ENCODE peak calls at places on chromosomes 13 and 19, in ten cellular contexts. N is fibroblast of lung, F is glutamatergic neuron, L is left ventricle myocardium inferior, T is nephron progenitor cell, R is epithelial cell of esophagus, Y is gastrocnemius medialis, A is cardiac muscle cell, Z is GM20000, P is psoas muscle. J is an unnamed sample.
A peak's percentile ranks its signal among the peaks of the same experiment; 100 is the strongest.

GRCh38 chr19:35671818-35672217 is 5.5 kb downstream of the UPK1A start:
- DNase-seq in P (no peak), Z (no peak), A (no peak), Y (no peak), F (no peak), N (no peak), L (no peak), R (peak; percentile 14), T (no peak), J (no peak)

GRCh38 chr19:17418710-17419109 is 1.1 kb upstream of the MVB12A start:
- DNase-seq in A (no peak), Z (no peak), F (no peak), Y (no peak), R (no peak), N (no peak), L (no peak), P (no peak), T (no peak), J (no peak)

GRCh38 chr13:28716511-28716910 is 2.3 kb downstream of the SLC46A3 start:
- DNase-seq in R (peak; percentile 98), P (peak; percentile 35), F (no peak), T (no peak), N (peak; percentile 56), L (peak; percentile 30), A (no peak), Y (no peak), Z (no peak), J (no peak)

GRCh38 chr19:16161848-16162247 is 11.5 kb downstream of the CIB3 start:
- DNase-seq in T (no peak), F (no peak), A (no peak), N (peak; percentile 63), Y (no peak), Z (no peak), P (no peak), R (peak; percentile 92), L (no peak), J (no peak)

GRCh38 chr13:101915755-101916107 is 463.3 kb downstream of the ITGBL1 start:
- DNase-seq in A (no peak), F (peak; percentile 36), L (no peak), Z (no peak), P (no peak), R (no peak), Y (no peak), N (no peak), T (no peak), J (no peak)

GRCh38 chr19:2983351-2984195 is 6.2 kb downstream of the TLE6 start:
- DNase-seq in A (peak; percentile 79), T (no peak), Z (peak; percentile 43), R (peak; percentile 65), N (peak; percentile 75), F (peak; percentile 94), L (peak; percentile 74), Y (peak; percentile 24), P (peak; percentile 69), J (no peak)

GRCh38 chr19:38003427-38004099 is 96.6 kb downstream of the SIPA1L3 start:
- DNase-seq in T (peak; percentile 40), R (peak; percentile 85), N (peak; percentile 82), L (peak; percentile 68), P (peak; percentile 73), F (peak; percentile 76), A (peak; percentile 36), Y (no peak), Z (no peak), J (peak; percentile 28)

GRCh38 chr19:44847144-44848035 is 1.3 kb downstream of the NECTIN2 start:
- DNase-seq in A (peak; percentile 83), Y (no peak), N (peak; percentile 36), P (peak; percentile 69), F (peak; percentile 56), T (peak; percentile 65), L (peak; percentile 70), Z (no peak), R (peak; percentile 78), J (no peak)

DNA sequence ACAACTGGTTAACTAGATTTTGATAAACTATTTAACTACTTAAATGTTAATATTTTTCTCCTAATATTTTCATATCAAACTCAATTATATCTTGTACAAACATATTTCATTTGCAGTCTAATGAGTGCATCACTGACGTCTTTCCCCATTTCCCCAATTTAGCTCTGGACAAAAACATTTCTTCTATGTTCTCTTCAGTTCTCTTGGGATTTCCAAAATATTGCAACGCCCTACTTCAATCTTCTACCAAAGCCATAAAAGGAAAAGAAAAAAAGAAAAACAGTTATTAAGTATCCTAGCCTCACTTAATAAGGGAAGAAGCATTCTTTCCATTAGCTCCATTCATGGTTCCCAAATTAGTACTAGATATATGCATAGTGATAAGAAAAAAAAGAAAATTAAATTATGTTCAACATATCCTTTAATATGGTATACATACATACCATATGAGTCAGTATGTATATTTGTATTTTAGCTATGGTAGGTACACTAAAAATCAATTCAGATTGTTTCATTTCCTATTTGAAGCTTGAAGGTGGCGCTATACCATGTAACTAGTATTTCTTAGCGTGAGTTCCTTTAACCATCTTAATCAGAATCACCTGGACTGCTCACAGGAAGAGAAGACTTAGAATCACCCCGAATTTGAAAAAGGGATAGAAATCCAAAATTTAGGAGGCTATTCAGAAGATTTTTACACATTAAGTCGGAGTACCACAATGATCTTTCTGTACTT is 9.9 kb downstream of the FBXL3 start:
- DNase-seq in Z (no peak), N (no peak), P (no peak), L (no peak), R (no peak), F (no peak), A (no peak), Y (no peak), T (no peak), J (no peak)
- TF ChIP-seq CTCF in Z (no peak), N (no peak), P (no peak), L (no peak), R (no peak), F (no peak), A (no peak), Y (no peak), T (no peak), J (no peak)

GRCh38 chr19:31352296-31352781 is 3.1 kb upstream of the TSHZ3 start:
- DNase-seq in A (no peak), T (no peak), L (no peak), Z (peak; percentile 24), F (no peak), P (no peak), N (no peak), R (no peak), Y (no peak), J (no peak)

GRCh38 chr19:31352782-31353651 is 3.8 kb upstream of the TSHZ3 start:
- DNase-seq in Y (no peak), R (no peak), A (no peak), L (no peak), P (no peak), F (peak; percentile 37), Z (peak; percentile 22), N (peak; percentile 19), T (peak; percentile 42), J (no peak)

GRCh38 chr19:31354316-31354715 is 5.1 kb upstream of the TSHZ3 start:
- DNase-seq in T (no peak), R (no peak), N (no peak), P (no peak), A (no peak), L (no peak), F (no peak), Z (peak; percentile 15), Y (no peak), J (no peak)

GRCh38 chr19:31354919-31355318 is 5.7 kb upstream of the TSHZ3 start:
- DNase-seq in N (no peak), L (no peak), R (no peak), T (peak; percentile 31), P (no peak), Z (no peak), Y (no peak), A (no peak), F (no peak), J (no peak)

DNA sequence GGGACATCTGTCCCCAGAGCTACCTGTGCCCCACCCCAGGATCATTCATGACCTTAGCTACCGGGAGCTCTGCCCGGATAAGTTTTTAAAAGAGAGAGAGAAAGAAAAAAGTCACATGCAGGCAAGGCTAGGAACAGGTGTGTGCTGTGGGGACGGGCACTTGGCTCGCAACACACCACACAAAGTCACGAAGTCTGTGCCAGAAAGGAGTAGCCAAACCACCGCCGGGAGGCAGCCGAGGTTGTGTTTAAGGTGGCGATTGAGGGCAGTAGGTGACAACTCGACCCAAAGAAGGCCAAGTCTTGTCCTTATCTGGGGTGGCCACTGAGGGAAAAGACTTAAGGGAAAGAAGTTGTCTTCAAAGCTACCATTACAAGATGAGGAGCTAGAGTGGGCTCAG is 4.6 kb upstream of the TSHZ3 start:
- DNase-seq in R (no peak), T (no peak), L (no peak), Y (no peak), P (no peak), F (no peak), A (no peak), N (no peak), Z (no peak), J (no peak)
- TF ChIP-seq CTCF in R (no peak), T (no peak), L (no peak), Y (no peak), P (no peak), F (no peak), A (no peak), N (no peak), Z (no peak), J (no peak)

GRCh38 chr19:4911314-4911713 is 2.0 kb downstream of the UHRF1 start:
- DNase-seq in P (no peak), Y (no peak), T (no peak), L (no peak), N (peak; percentile 23), Z (no peak), R (peak; percentile 18), F (no peak), A (no peak), J (no peak)

GRCh38 chr19:4911786-4912672 is 2.7 kb downstream of the UHRF1 start:
- DNase-seq in A (peak; percentile 57), Z (peak; percentile 79), L (peak; percentile 32), P (peak; percentile 74), T (peak; percentile 65), F (peak; percentile 45), R (peak; percentile 100), N (peak; percentile 100), Y (peak; percentile 28), J (peak; percentile 82)

GRCh38 chr19:4916292-4917082 is 7.2 kb downstream of the UHRF1 start:
- DNase-seq in R (no peak), Y (no peak), T (no peak), P (no peak), N (no peak), Z (peak; percentile 74), L (no peak), A (no peak), F (no peak), J (no peak)

GRCh38 chr19:4913996-4914735 is 4.9 kb downstream of the UHRF1 start:
- DNase-seq in R (peak; percentile 18), Y (no peak), N (peak; percentile 7), F (no peak), P (no peak), L (no peak), Z (no peak), A (no peak), T (no peak), J (no peak)

DNA sequence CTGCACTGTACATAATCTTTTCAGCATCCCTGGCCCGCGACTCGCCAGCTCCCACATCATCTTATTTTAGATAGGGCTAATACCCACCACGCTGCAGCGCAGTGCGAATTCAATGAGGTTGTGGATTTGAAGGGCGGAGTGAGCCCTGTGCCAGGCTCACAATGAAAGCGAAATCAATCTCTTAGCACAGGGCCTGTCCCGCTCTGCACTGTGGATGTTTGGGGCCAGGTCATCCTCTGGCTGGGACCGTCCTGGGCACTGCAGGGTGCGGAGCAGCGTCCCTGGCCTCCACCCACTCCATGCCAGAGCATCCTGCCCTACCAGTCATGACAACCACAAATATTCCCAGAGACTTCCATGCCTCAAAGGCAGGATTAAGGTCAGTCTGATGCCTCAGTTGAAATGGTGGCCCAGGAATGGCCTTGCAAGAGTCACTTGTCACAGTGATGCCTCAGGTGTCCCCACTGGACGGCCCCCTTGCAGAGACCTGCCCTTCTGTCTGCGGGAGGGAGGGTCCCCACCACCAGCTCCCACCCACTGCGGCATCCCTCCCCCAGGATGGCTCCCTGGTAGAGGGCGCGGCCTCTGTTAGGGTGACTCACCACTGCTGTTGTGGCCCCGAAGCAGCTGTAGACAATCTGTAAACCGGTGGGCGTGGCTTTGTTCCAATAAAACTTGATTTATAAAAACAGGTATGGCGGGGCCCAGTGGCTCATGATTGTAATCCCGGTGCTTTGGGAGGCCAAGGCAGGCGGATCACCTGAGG is 5.6 kb downstream of the UHRF1 start:
- DNase-seq in A (no peak), F (no peak), R (peak; percentile 94), P (no peak), L (no peak), T (no peak), Y (no peak), N (peak; percentile 80), Z (peak; percentile 59), J (no peak)
- TF ChIP-seq CTCF in A (no peak), F (no peak), R (no peak), P (no peak), L (no peak), T (no peak), Y (no peak), N (no peak), Z (no peak), J (no peak)

DNA sequence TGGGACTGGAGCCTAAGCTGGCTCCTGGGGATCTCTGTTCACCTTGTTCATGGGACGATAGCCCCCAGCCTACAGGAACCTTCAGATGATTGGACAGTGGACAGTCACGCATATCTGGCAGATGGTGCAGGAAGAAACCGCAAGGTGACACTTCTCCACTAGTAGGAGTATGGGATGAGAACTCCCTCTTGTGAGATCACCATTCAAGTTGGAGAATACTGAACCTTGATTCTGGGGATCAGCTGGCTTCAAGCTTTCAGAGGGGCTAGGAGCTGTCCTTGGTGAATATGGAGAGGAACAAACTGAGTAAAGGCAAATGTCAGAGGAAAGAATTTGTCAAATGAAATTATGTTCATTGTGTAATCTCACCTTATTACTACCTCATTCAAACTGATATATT is 204.5 kb downstream of the PDS5B start:
- DNase-seq in R (no peak), T (no peak), L (no peak), N (no peak), Z (no peak), Y (no peak), A (no peak), P (no peak), F (no peak), J (no peak)
- TF ChIP-seq CTCF in R (no peak), T (no peak), L (no peak), N (no peak), Z (no peak), Y (no peak), A (no peak), P (no peak), F (no peak), J (no peak)